ENCODE peak calls at places on chromosomes 16 and 17, in four cellular contexts. One of them, this sample, is unnamed.

GRCh38 chr17:32739722-32740121 is 137.2 kb downstream of the MYO1D start:
- DNase-seq in NCI-H2029: no peak
- DNase-seq in COR-L47: no peak
- DNase-seq in iPS DF 19.7: no peak
- DNase-seq in this sample: no peak

GRCh38 chr16:88533381-88533831 is 36.8 kb upstream of the ZC3H18 start:
- DNase-seq in COR-L47: no peak
- DNase-seq in iPS DF 19.7: no peak
- DNase-seq in NCI-H2029: no peak
- DNase-seq in this sample: no peak

GRCh38 chr16:24701521-24701951 is 27.9 kb upstream of the TNRC6A start:
- DNase-seq in iPS DF 19.7: no peak
- DNase-seq in NCI-H2029: no peak
- DNase-seq in COR-L47: no peak
- DNase-seq in this sample: no peak

GRCh38 chr16:29975811-29976511 is 2.3 kb downstream of the TAOK2 start:
- DNase-seq in COR-L47: no peak
- DNase-seq in NCI-H2029: no peak
- DNase-seq in iPS DF 19.7: no peak
- DNase-seq in this sample: no peak

GRCh38 chr17:20159406-20160075 is 150.4 kb downstream of the SPECC1 start:
- DNase-seq in NCI-H2029: no peak
- DNase-seq in COR-L47: no peak
- DNase-seq in iPS DF 19.7: no peak
- DNase-seq in this sample: no peak

GRCh38 chr17:53141731-53142130 is 681.0 kb upstream of the KIF2B start:
- DNase-seq in NCI-H2029: no peak
- DNase-seq in COR-L47: no peak
- DNase-seq in iPS DF 19.7: no peak
- DNase-seq in this sample: no peak

GRCh38 chr16:81817789-81818304 is 38.8 kb downstream of the PLCG2 start:
- DNase-seq in NCI-H2029: no peak
- DNase-seq in iPS DF 19.7: no peak
- DNase-seq in COR-L47: no peak
- DNase-seq in this sample: no peak

GRCh38 chr16:57413301-57413730 is 8.7 kb downstream of the CCL17 start:
- DNase-seq in iPS DF 19.7: no peak
- DNase-seq in COR-L47: no peak
- DNase-seq in NCI-H2029: no peak
- DNase-seq in this sample: no peak

GRCh38 chr16:71882505-71883192 is 1.3 kb downstream of the ZNF821 start:
- DNase-seq in iPS DF 19.7: no peak
- DNase-seq in NCI-H2029: peak; percentile 30
- DNase-seq in COR-L47: peak; percentile 62
- DNase-seq in this sample: peak; percentile 64

GRCh38 chr17:79220715-79221291 is 146.2 kb downstream of the ENGASE start:
- DNase-seq in NCI-H2029: no peak
- DNase-seq in iPS DF 19.7: no peak
- DNase-seq in COR-L47: no peak
- DNase-seq in this sample: no peak

GRCh38 chr16:83956336-83957289 is 3.6 kb downstream of the OSGIN1 start:
- DNase-seq in iPS DF 19.7: peak; percentile 35
- DNase-seq in COR-L47: peak; percentile 72
- DNase-seq in NCI-H2029: no peak
- DNase-seq in this sample: peak; percentile 44

GRCh38 chr16:67144943-67145342 is 5.9 kb downstream of the B3GNT9 start:
- DNase-seq in NCI-H2029: no peak
- DNase-seq in iPS DF 19.7: no peak
- DNase-seq in COR-L47: no peak
- DNase-seq in this sample: no peak

GRCh38 chr17:72677108-72677507 is 415.4 kb downstream of the SLC39A11 start:
- DNase-seq in iPS DF 19.7: no peak
- DNase-seq in NCI-H2029: no peak
- DNase-seq in COR-L47: no peak
- DNase-seq in this sample: no peak

GRCh38 chr17:40070895-40071719 is 8.3 kb downstream of the THRA start:
- DNase-seq in COR-L47: no peak
- DNase-seq in NCI-H2029: peak; percentile 41
- DNase-seq in iPS DF 19.7: no peak
- DNase-seq in this sample: no peak

GRCh38 chr17:66673668-66674276 is 161.1 kb upstream of the CACNG5 start:
- DNase-seq in NCI-H2029: no peak
- DNase-seq in COR-L47: peak; percentile 55
- DNase-seq in iPS DF 19.7: peak; percentile 30
- DNase-seq in this sample: peak; percentile 52

GRCh38 chr17:73691321-73691766 is 47.1 kb upstream of the SDK2 start:
- DNase-seq in COR-L47: no peak
- DNase-seq in NCI-H2029: no peak
- DNase-seq in iPS DF 19.7: no peak
- DNase-seq in this sample: no peak

GRCh38 chr17:56834380-56835258 is 668 bp downstream of the DGKE start:
- DNase-seq in iPS DF 19.7: no peak
- DNase-seq in COR-L47: peak; percentile 75
- DNase-seq in NCI-H2029: peak; percentile 23
- DNase-seq in this sample: peak; percentile 33

GRCh38 chr16:8855051-8855786 is 13.6 kb downstream of the CARHSP1 start:
- DNase-seq in iPS DF 19.7: no peak
- DNase-seq in COR-L47: no peak
- DNase-seq in NCI-H2029: no peak
- DNase-seq in this sample: no peak

GRCh38 chr16:48158296-48158695 is 2.5 kb upstream of the ABCC12 start:
- DNase-seq in COR-L47: no peak
- DNase-seq in NCI-H2029: no peak
- DNase-seq in iPS DF 19.7: no peak
- DNase-seq in this sample: no peak

GRCh38 chr17:40344321-40345160 is 20.0 kb downstream of the GJD3 start:
- DNase-seq in COR-L47: no peak
- DNase-seq in NCI-H2029: no peak
- DNase-seq in iPS DF 19.7: no peak
- DNase-seq in this sample: no peak